ENCODE peak calls at places on chromosomes 3 and 15, in six cellular contexts. Y, L, C, R, P and E are unnamed samples.

GRCh38 chr15:99105516-99106341 is 849 bp downstream of the SYNM start:
- DNase-seq in Y (no peak), L (peak), C (peak), R (peak), P (no peak), E (peak)

GRCh38 chr3:13263770-13264467 is 156.2 kb downstream of the NUP210 start:
- DNase-seq in Y (no peak), L (no peak), C (no peak), R (peak), P (no peak), E (no peak)

GRCh38 chr3:16513141-16514020 is at the start of gene RFTN1:
- DNase-seq in Y (no peak), L (peak), C (no peak), R (peak), P (peak), E (peak)

GRCh38 chr3:14245822-14246221 is 67.2 kb downstream of the LSM3 start:
- DNase-seq in Y (no peak), L (no peak), C (no peak), R (no peak), P (no peak), E (no peak)

GRCh38 chr15:92884813-92885461 is 15.2 kb upstream of the CHD2 start:
- DNase-seq in Y (no peak), L (no peak), C (no peak), R (no peak), P (no peak), E (no peak)

GRCh38 chr15:32743411-32744145 is 25.8 kb downstream of the GREM1 start:
- DNase-seq in Y (no peak), L (no peak), C (no peak), R (no peak), P (no peak), E (no peak)

GRCh38 chr3:184899953-184900595 is 88.1 kb downstream of the VPS8 start:
- DNase-seq in Y (no peak), L (no peak), C (no peak), R (no peak), P (no peak), E (no peak)

GRCh38 chr15:60667190-60667868 is 188.4 kb upstream of the ICE2 start:
- DNase-seq in Y (no peak), L (no peak), C (no peak), R (no peak), P (no peak), E (no peak)

GRCh38 chr3:120693439-120694172 is 11.6 kb upstream of the HGD start:
- DNase-seq in Y (no peak), L (no peak), C (no peak), R (no peak), P (no peak), E (peak)

GRCh38 chr3:77605308-77605707 is 565.4 kb downstream of the ROBO2 start:
- DNase-seq in Y (no peak), L (no peak), C (no peak), R (no peak), P (no peak), E (no peak)

GRCh38 chr3:30996467-30996866 is 102.0 kb upstream of the GADL1 start:
- DNase-seq in Y (no peak), L (no peak), C (no peak), R (no peak), P (no peak), E (no peak)

GRCh38 chr3:42894693-42895092 is 11.2 kb upstream of the ZNF662 start:
- DNase-seq in Y (no peak), L (no peak), C (no peak), R (no peak), P (no peak), E (no peak)

GRCh38 chr15:75249726-75250125 is 8.4 kb upstream of the GOLGA6C start:
- DNase-seq in Y (no peak), L (no peak), C (no peak), R (no peak), P (no peak), E (no peak)

GRCh38 chr15:91965501-91966180 is 112.1 kb downstream of the SLCO3A1 start:
- DNase-seq in Y (no peak), L (no peak), C (peak), R (no peak), P (no peak), E (no peak)

GRCh38 chr3:174857301-174857700 is 1.8 kb upstream of the NAALADL2 start:
- DNase-seq in Y (no peak), L (no peak), C (no peak), R (no peak), P (no peak), E (no peak)
- TF ChIP-seq POLR2A in Y (no peak), L (no peak), C (no peak), R (no peak), P (no peak), E (no peak)

DNA sequence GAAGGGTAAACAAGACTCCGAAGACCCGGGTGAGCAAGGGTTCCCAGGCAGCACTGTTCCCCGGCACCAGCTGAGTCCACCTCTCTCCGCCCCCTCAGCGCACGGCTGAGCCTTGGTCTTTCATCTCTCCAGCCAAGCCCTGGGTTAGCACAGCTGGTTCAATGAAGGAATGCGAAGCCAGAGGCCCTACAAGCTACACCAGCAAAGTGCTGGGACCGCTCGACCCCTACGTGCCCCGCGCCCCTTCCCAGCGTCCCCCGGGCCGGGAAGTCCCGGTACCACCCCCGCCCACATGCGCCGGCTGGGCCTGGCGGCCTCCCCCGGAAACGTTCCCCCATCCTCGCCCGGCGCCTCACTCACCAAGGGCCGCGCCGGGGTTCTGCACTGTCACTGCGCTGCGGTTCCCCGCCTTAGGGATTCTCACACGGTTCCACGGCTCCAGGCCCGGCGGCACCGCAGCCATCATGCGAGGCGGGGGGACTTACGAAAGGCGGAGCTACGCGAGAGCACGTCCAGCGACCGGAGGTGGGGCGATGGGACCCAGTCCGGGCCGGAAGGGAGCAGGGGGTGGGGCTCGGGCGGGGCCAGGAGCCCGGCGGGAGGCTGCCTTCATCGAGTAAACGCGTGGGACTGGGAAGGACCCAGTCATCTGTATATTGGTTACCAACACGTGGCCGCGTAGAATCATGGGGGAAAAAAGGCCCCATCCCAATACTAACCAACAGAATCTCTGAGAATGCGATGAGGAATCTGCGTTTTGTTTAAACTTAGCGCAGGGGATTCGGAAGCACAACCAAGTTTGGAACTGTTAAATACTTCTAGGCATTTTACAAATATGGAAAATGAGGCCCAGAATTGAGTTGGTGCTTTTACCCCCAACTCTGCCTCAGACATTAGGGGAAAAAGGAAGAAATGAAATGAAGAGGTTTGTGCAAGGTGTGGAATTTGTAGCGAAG is 28.7 kb downstream of the GTPBP8 start:
- DNase-seq in Y (peak), L (peak), C (peak), R (peak), P (peak), E (peak)
- TF ChIP-seq POLR2A in Y (peak), L (peak), C (peak), R (no peak), P (peak), E (peak)

GRCh38 chr3:122004123-122004522 is 17.9 kb downstream of the ILDR1 start:
- DNase-seq in Y (no peak), L (no peak), C (no peak), R (no peak), P (no peak), E (no peak)

GRCh38 chr3:122005033-122005565 is 16.9 kb downstream of the ILDR1 start:
- DNase-seq in Y (no peak), L (peak), C (no peak), R (no peak), P (no peak), E (no peak)

GRCh38 chr3:122010506-122010905 is 11.5 kb downstream of the ILDR1 start:
- DNase-seq in Y (no peak), L (no peak), C (no peak), R (no peak), P (no peak), E (no peak)

GRCh38 chr3:122011396-122011795 is 10.7 kb downstream of the ILDR1 start:
- DNase-seq in Y (no peak), L (no peak), C (no peak), R (no peak), P (no peak), E (no peak)

DNA sequence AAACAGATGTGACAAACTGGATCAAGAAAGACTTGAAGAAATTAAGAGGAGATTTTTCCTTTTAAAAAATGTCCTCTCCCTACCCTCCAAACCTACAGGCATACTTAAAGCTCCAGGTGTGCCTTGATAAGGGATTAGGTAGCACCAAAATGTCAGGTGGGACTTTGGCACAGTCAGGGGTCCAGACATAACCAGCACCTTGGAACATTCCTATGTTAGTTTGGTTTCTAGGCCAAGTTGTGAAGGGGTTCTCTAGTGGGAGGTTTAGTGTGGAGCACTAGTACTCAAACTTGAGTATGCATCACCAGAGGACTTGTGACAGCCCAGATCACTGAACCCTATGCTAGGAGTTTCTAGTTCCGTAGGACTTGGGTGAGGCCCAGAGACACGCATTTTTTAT is 13.9 kb downstream of the ILDR1 start:
- DNase-seq in Y (no peak), L (no peak), C (no peak), R (no peak), P (no peak), E (no peak)
- TF ChIP-seq POLR2A in Y (no peak), L (no peak), C (no peak), R (no peak), P (no peak), E (no peak)

GRCh38 chr3:194133661-194134230 is 2.2 kb upstream of the HES1 start:
- DNase-seq in Y (peak), L (peak), C (no peak), R (no peak), P (no peak), E (peak)

GRCh38 chr3:194135516-194135805 is 487 bp upstream of the HES1 start:
- DNase-seq in Y (no peak), L (no peak), C (no peak), R (no peak), P (no peak), E (no peak)

GRCh38 chr3:194134757-194135515 is 1.0 kb upstream of the HES1 start:
- DNase-seq in Y (peak), L (peak), C (peak), R (peak), P (peak), E (peak)

GRCh38 chr3:194132465-194133358 is 3.2 kb upstream of the HES1 start:
- DNase-seq in Y (no peak), L (no peak), C (no peak), R (no peak), P (no peak), E (no peak)

DNA sequence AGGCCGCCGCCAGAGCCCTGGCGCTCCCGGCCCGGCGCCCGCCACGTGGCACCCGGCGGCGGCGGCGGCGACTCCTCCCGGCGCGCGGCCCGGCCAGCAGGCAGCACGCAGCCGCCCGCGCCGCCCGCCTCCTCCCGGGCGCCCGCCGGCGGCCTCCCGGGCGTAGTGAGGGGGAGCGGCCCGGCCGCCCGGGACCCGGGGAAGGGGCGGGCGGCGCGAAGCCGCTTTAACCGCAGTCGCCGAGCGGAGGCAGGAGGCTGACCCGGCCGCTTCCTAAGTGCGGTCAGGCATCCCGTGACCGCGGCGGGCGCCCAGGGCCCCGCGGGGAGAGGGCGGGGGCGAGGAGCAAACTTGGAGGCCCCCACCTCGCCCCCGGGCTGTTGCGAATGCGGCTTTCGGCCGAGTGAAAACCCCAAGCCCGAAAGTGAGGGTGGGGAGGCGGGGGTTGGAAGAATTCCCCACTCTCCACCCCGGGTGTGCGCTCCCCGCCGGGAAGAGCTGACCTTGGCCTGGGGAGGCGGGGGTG is 1.7 kb upstream of the HES1 start:
- DNase-seq in Y (peak), L (peak), C (no peak), R (peak), P (peak), E (peak)
- TF ChIP-seq POLR2A in Y (no peak), L (no peak), C (no peak), R (no peak), P (no peak), E (no peak)

GRCh38 chr15:79918278-79918677 is 21.5 kb upstream of the MTHFS start:
- DNase-seq in Y (no peak), L (no peak), C (no peak), R (peak), P (no peak), E (no peak)

GRCh38 chr15:79916424-79916823 is 19.6 kb upstream of the MTHFS start:
- DNase-seq in Y (no peak), L (no peak), C (no peak), R (no peak), P (no peak), E (peak)

GRCh38 chr15:79922512-79923067 is 25.8 kb upstream of the MTHFS start:
- DNase-seq in Y (no peak), L (no peak), C (no peak), R (no peak), P (no peak), E (no peak)

GRCh38 chr15:79919749-79920511 is 23.1 kb upstream of the MTHFS start:
- DNase-seq in Y (no peak), L (no peak), C (no peak), R (no peak), P (no peak), E (peak)

GRCh38 chr15:79919090-79919748 is 22.4 kb upstream of the MTHFS start:
- DNase-seq in Y (no peak), L (no peak), C (no peak), R (peak), P (no peak), E (no peak)
- TF ChIP-seq POLR2A in Y (no peak), L (no peak), C (no peak), R (no peak), P (no peak), E (no peak)

DNA sequence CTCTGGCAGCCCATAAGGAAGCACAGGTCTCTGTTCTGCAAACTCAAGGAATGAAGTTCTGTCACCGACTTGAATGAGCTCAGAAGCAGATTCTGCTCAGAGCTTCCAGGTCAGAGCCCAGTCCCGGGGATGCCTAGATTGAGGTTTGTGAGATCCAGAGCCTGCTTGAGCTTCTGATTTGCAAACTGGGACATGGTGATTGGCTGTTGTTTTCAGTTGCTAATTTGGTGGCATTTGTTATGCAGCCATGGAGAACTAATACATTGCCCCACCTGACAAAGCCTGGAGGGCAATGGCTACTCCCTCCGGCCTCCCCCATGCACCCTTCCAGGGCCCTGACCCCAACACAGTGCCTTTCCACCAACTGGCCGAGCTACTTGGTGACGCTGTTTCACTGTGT is 379.4 kb upstream of the ATP10A start:
- DNase-seq in Y (no peak), L (no peak), C (no peak), R (no peak), P (no peak), E (no peak)
- TF ChIP-seq POLR2A in Y (no peak), L (no peak), C (no peak), R (no peak), P (no peak), E (no peak)